ENCODE peak calls at places on chromosomes 7 and 10, in four cellular contexts. M is K562, B is transverse colon, U is GM23338. K is an unnamed sample.
A peak's percentile ranks its signal among the peaks of the same experiment; 100 is the strongest.

GRCh38 chr10:797179-797578 is 107.7 kb upstream of the DIP2C start:
- DNase-seq in M (no peak), B (no peak), U (no peak), K (no peak)

GRCh38 chr7:130070900-130071622 is 727 bp downstream of the KLHDC10 start:
- DNase-seq in M (no peak), B (no peak), U (peak; percentile 27), K (peak; percentile 45)

GRCh38 chr7:77461842-77462241 is 45.7 kb upstream of the GSAP start:
- DNase-seq in M (no peak), B (no peak), U (no peak), K (no peak)

GRCh38 chr7:87032604-87033003 is 26.9 kb downstream of the ELAPOR2 start:
- DNase-seq in M (no peak), B (no peak), U (no peak), K (no peak)

GRCh38 chr10:32372000-32372875 is 25.3 kb upstream of the EPC1 start:
- DNase-seq in M (no peak), B (no peak), U (no peak), K (no peak)

GRCh38 chr10:87659571-87660483 is at the start of gene PAPSS2:
- DNase-seq in M (no peak), B (peak; percentile 74), U (peak; percentile 79), K (peak; percentile 65)

GRCh38 chr7:90298145-90299038 is 22.7 kb downstream of the FAM237B start:
- DNase-seq in M (no peak), B (no peak), U (peak; percentile 60), K (peak; percentile 84)

GRCh38 chr10:86553213-86553612 is 31.6 kb upstream of the WAPL start:
- DNase-seq in M (no peak), B (no peak), U (no peak), K (peak; percentile 13)

GRCh38 chr7:37284805-37285211 is 163.9 kb downstream of the ELMO1 start:
- DNase-seq in M (peak; percentile 38), B (peak; percentile 62), U (peak; percentile 78), K (peak; percentile 69)

GRCh38 chr7:91266067-91266930 is 2.1 kb downstream of the FZD1 start:
- DNase-seq in M (no peak), B (peak; percentile 16), U (peak; percentile 45), K (peak; percentile 11)

GRCh38 chr10:124007102-124007772 is 86.2 kb downstream of the CHST15 start:
- DNase-seq in M (no peak), B (peak; percentile 3), U (no peak), K (no peak)

GRCh38 chr7:48090095-48090805 is 1.2 kb downstream of the UPP1 start:
- DNase-seq in M (no peak), B (peak; percentile 47), U (peak; percentile 77), K (peak; percentile 51)

GRCh38 chr7:48088559-48089414 is at the start of gene UPP1:
- DNase-seq in M (peak; percentile 88), B (peak; percentile 97), U (peak; percentile 95), K (peak; percentile 81)

GRCh38 chr7:48094861-48095293 is 5.8 kb downstream of the UPP1 start:
- DNase-seq in M (no peak), B (no peak), U (no peak), K (no peak)

GRCh38 chr7:48089415-48089975 is 430 bp downstream of the UPP1 start:
- DNase-seq in M (peak; percentile 41), B (peak; percentile 74), U (peak; percentile 91), K (no peak)

DNA sequence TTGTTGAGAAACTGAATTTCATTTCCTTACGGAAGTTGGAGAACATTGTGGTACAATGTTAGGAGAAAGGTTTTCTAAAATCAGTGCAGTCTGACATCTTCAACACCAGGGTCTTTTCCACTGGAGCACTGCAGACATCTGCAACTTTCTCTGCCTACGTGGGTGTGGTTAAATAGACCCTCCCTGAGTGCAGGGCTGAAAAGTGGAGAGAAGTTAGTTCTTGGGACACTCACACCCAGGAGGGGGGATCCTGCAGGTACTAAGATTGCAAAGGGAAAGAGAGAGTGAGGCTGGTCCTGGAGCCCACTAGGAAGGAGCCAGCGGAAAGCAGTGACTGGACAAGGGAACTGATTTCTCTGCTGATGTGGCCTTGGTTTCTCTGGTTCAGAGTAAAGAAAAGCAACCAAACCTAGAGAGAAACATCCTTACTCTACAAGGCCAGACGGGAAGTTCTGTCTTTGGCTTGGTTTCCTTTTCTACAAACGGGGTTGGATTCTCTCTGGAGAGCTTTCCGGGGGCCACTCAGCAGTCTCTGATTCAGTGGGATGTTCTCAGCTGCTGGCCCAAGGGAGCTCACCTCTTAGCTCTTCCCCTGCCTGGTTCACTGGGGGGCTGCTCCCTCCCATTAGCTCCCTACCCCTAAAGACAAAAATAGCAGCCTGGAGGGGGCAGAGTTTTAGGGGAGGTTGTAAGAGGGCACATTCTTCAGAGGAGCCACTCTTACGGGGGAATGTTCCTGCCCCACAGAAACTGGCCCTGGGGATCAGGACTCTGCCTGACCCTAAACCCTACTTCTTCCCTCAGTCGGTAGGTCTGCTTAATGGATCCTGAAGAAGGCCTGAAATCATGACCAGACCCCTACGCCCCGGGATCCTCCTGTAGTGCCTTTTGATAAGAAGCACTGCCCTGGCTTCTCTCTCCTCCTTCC is 2.7 kb downstream of the UPP1 start:
- DNase-seq in M (no peak), B (no peak), U (no peak), K (no peak)
- H3K4me1 ChIP-seq in M (peaks cover 22% of the 10 kb centered on the region), B (peaks cover 14% of the 10 kb centered on the region), U (peaks cover 13% of the 10 kb centered on the region), K (no peaks in the 10 kb centered on the region)

DNA sequence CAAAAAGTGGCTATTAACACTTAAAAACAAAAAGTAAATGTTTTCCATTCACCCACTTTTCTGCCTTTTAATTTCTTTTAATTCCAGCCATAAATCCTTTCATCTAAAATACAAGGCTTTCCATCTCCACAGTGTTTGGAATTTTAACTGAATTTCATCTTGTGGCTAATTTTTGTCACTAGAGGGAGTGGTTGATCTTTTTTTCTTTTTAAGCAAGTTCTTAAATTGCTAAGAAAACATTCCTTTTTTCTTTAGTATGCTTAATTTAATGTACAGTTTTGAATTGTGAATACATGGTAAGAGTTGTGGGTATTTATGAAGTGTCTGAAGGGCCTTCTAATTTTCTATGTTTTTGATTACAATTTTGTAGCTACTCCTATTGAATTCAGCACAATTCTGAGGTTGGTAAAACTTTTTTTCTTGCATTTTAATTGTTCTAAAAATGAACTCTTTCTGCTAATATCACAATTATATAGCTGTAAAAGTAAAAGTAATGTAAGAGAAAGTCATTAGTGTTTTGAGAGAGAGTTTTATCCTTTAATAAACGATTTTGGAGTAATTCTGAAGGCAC is 54.9 kb upstream of the ANK3 start:
- DNase-seq in M (no peak), B (no peak), U (peak; percentile 53), K (peak; percentile 39)
- TF ChIP-seq CTCF in M (peak; percentile 71), B (peak; percentile 50), U (peak; percentile 83), K (peak; percentile 59)

DNA sequence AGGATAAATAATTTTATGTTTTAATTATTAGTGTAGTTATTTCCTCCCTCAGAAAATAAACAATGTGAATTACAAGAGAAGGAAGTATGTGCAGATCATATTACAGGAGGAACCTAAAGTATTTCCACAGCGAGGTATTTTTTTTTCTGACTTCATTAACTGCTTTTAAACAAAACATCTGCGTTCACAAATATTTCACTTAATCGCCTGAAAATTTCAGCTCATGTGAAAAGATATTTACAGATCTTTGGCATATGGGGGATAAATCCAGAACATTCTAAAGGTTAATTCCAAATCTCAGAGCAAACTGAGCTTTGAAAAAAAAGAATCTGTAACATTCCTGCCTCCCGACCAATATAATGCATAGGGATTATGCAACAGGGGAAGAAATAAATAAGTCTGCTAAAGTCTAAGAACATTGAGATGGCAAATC is 39.3 kb downstream of the NT5C2 start:
- DNase-seq in M (no peak), B (no peak), U (peak; percentile 9), K (no peak)
- H3K27ac ChIP-seq in M (no peak overlapping the region), B (peak overlapping the region; percentile 54), U (peak overlapping the region; percentile 86), K (peak overlapping the region; percentile 85)

GRCh38 chr7:116800594-116800993 is 61.8 kb upstream of the CAPZA2 start:
- DNase-seq in M (no peak), B (no peak), U (no peak), K (no peak)
- H3K4me1 ChIP-seq in M (no peaks in the 10 kb centered on the region), B (peaks cover 20% of the 10 kb centered on the region), U (peaks cover 7% of the 10 kb centered on the region), K (no peaks in the 10 kb centered on the region)

GRCh38 chr7:44235582-44236332 is 35.0 kb downstream of the YKT6 start:
- DNase-seq in M (no peak), B (no peak), U (no peak), K (no peak)

GRCh38 chr7:44238116-44238695 is 37.4 kb downstream of the YKT6 start:
- DNase-seq in M (no peak), B (no peak), U (no peak), K (no peak)

GRCh38 chr7:44235066-44235465 is 34.3 kb downstream of the YKT6 start:
- DNase-seq in M (no peak), B (no peak), U (no peak), K (no peak)

GRCh38 chr7:44237696-44238095 is 36.9 kb downstream of the YKT6 start:
- DNase-seq in M (no peak), B (no peak), U (no peak), K (no peak)

DNA sequence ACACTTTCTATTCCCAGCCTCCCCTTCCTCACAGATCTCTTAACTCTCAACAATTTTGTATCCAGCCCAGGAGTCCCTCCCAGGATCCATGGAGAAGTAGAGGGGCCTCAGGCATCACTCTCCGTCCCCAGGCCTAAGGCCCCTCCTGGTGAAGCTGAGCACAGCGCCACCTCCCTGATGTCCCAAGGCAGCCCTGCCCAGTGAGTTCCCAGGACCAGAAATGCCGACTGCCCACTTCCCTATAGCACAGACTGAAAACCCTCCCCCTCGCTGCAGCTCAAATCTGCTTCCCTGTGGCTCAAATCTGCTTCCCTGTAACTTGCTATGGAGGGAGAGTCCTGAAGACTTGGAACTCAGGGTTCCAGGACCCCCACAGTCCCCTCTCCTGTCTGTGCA is 35.6 kb downstream of the YKT6 start:
- DNase-seq in M (no peak), B (no peak), U (peak; percentile 51), K (peak; percentile 27)
- TF ChIP-seq CTCF in M (peak; percentile 25), B (no peak), U (peak; percentile 28), K (no peak)

DNA sequence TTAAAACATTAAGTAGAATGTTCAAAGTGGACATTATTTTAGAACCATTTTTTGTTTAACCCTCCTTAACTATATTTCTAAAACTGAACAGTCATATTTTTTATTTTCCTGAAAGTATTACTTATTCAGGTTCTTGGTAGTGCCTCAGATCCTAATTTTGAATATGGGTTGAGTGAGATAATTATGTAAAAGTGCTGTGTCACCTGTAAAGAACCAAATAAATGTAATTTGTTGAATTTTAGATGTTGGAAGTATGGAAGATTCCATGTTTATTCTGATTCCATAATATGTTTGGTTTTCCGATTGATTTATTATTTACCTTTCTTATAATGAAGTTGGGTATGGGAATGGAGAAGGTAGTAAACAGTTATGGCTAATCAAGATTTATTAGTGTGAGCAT is 61.4 kb downstream of the LUC7L2 start:
- DNase-seq in M (no peak), B (no peak), U (no peak), K (no peak)
- H3K27ac ChIP-seq in M (no peak overlapping the region), B (no peak overlapping the region), U (no peak overlapping the region), K (peak overlapping the region; percentile 85)

GRCh38 chr10:61939575-61940301 is 38.2 kb downstream of the ARID5B start:
- DNase-seq in M (no peak), B (no peak), U (no peak), K (no peak)
- H3K4me1 ChIP-seq in M (no peaks in the 10 kb centered on the region), B (peaks cover 54% of the 10 kb centered on the region), U (no peaks in the 10 kb centered on the region), K (no peaks in the 10 kb centered on the region)

K was measured in cardiac muscle cell.